ENCODE peak calls at places on chromosomes 12 and 14, in five cellular contexts. W is neural progenitor cell, R is IMR-90, G is endothelial cell of umbilical vein, A is mesendoderm. H is an unnamed sample.

GRCh38 chr14:55578511-55578910 is 1.5 kb upstream of the KTN1 start:
- DNase-seq in W (peak; percentile 38), R (no peak), G (no peak), A (no peak), H (no peak)

GRCh38 chr12:24921251-24922038 is 27.5 kb downstream of the BCAT1 start:
- DNase-seq in W (no peak), R (peak; percentile 58), G (peak; percentile 83), A (no peak), H (no peak)

GRCh38 chr14:78181270-78181669 is 11.1 kb downstream of the NRXN3 start:
- DNase-seq in W (peak; percentile 7), R (no peak), G (no peak), A (no peak), H (no peak)

GRCh38 chr12:97801471-97802045 is 339.0 kb downstream of the RMST start:
- DNase-seq in W (no peak), R (no peak), G (no peak), A (no peak), H (no peak)

GRCh38 chr12:15014708-15015107 is 41.9 kb downstream of the PDE6H start:
- DNase-seq in W (no peak), R (no peak), G (no peak), A (no peak), H (no peak)

GRCh38 chr14:77804592-77804991 is 4.7 kb downstream of the ADCK1 start:
- DNase-seq in W (peak; percentile 71), R (no peak), G (peak; percentile 12), A (peak; percentile 49), H (peak; percentile 87)

GRCh38 chr12:95942532-95943230 is at the start of gene CCDC38:
- DNase-seq in W (peak; percentile 78), R (peak; percentile 28), G (no peak), A (peak; percentile 75), H (peak; percentile 92)

GRCh38 chr14:99793213-99794155 is at the start of gene EML1:
- DNase-seq in W (peak; percentile 96), R (peak; percentile 76), G (peak; percentile 64), A (peak; percentile 84), H (peak; percentile 91)

GRCh38 chr12:25436206-25436912 is 116.7 kb downstream of the LMNTD1 start:
- DNase-seq in W (peak; percentile 79), R (peak; percentile 89), G (peak; percentile 75), A (peak; percentile 75), H (peak; percentile 75)

GRCh38 chr14:67704484-67705089 is 2.9 kb downstream of the RDH12 start:
- DNase-seq in W (peak; percentile 74), R (peak; percentile 54), G (peak; percentile 68), A (peak; percentile 77), H (peak; percentile 58)

GRCh38 chr14:56378046-56378445 is 201.6 kb upstream of the TMEM260 start:
- DNase-seq in W (no peak), R (peak; percentile 3), G (no peak), A (no peak), H (no peak)

GRCh38 chr14:63204407-63205280 is at the start of gene RHOJ:
- DNase-seq in W (peak; percentile 83), R (peak; percentile 32), G (no peak), A (peak; percentile 57), H (peak; percentile 84)

GRCh38 chr12:20154060-20154459 is 214.3 kb upstream of the PDE3A start:
- DNase-seq in W (no peak), R (peak; percentile 1), G (no peak), A (no peak), H (no peak)

GRCh38 chr12:47206450-47206830 is 126.7 kb upstream of the AMIGO2 start:
- DNase-seq in W (no peak), R (no peak), G (no peak), A (no peak), H (no peak)

GRCh38 chr12:45351921-45352670 is 136.2 kb downstream of the ANO6 start:
- DNase-seq in W (no peak), R (no peak), G (no peak), A (no peak), H (no peak)

GRCh38 chr12:69779928-69780327 is 41.3 kb downstream of the RAB3IP start:
- DNase-seq in W (peak; percentile 53), R (peak; percentile 10), G (peak; percentile 67), A (peak; percentile 84), H (peak; percentile 94)

GRCh38 chr14:105497671-105498429 is 6.8 kb downstream of the TEDC1 start:
- DNase-seq in W (no peak), R (no peak), G (no peak), A (no peak), H (no peak)

GRCh38 chr14:60573943-60574496 is 65.1 kb downstream of the SIX6 start:
- DNase-seq in W (no peak), R (no peak), G (no peak), A (no peak), H (no peak)

GRCh38 chr12:112353389-112353788 is 28.8 kb downstream of the HECTD4 start:
- DNase-seq in W (no peak), R (peak; percentile 44), G (no peak), A (no peak), H (no peak)

GRCh38 chr14:59020382-59020781 is 168.1 kb upstream of the DAAM1 start:
- DNase-seq in W (peak; percentile 27), R (peak; percentile 46), G (peak; percentile 35), A (peak; percentile 36), H (no peak)

GRCh38 chr12:54991161-54991991 is 6.8 kb upstream of the TESPA1 start:
- DNase-seq in W (no peak), R (no peak), G (no peak), A (no peak), H (no peak)

GRCh38 chr12:84131076-84131475 is 781.5 kb downstream of the SLC6A15 start:
- DNase-seq in W (no peak), R (peak; percentile 83), G (no peak), A (no peak), H (no peak)

GRCh38 chr12:131235871-131236271 is 282.2 kb downstream of the ADGRD1 start:
- DNase-seq in W (no peak), R (no peak), G (no peak), A (no peak), H (no peak)

GRCh38 chr14:81849714-81850113 is 316.1 kb upstream of the SEL1L start:
- DNase-seq in W (no peak), R (no peak), G (no peak), A (no peak), H (no peak)

DNA sequence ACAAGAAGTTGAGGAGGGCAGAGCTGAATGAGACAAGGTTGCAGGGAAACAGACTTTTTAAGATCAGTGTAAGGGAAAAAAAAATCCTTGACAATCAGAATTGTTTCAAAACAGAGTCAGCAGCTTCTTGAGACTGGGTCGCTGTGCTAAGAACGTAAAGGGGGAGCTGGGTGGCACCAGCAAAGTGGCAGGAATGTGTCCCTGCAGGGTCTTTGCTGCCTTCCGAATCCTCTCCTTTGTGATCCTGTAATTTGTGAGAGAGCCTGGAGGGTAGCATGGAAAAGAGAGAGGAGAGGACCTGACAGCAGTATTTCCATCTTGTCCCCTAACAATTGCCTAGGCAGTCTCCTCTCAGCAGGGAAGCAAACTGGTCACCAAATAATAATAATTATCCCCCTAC is 472.8 kb downstream of the RGS6 start:
- DNase-seq in W (peak; percentile 43), R (no peak), G (no peak), A (peak; percentile 63), H (peak; percentile 53)
- H3K9ac ChIP-seq in W (no peak overlapping the region), R (no peak overlapping the region), G (no peak overlapping the region), A (no peak overlapping the region), H (no peak overlapping the region)

DNA sequence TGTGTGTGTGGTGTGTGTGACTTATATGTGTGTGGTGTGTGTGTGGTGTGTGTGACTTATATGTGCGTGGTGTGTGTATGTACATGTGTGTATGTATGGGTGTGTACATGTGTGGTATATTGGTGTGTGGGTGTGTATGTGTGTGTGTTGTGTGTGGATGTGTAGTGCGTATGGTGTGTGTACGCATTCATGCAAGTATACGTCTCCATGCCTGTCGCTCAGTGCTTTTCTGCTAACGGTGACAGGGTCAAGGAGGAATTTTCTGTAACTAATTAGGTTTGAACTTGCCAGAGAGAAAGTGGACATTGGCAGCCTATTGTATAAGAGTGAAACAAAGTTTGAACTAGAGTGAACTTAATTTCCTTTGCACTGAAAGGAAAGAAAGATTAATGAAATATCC is 120.8 kb upstream of the GSC start:
- DNase-seq in W (no peak), R (no peak), G (no peak), A (no peak), H (no peak)
- H3K27ac ChIP-seq in W (no peak overlapping the region), R (no peak overlapping the region), G (no peak overlapping the region), A (no peak overlapping the region), H (no peak overlapping the region)

GRCh38 chr14:102958461-102958860 is 36.0 kb downstream of the AMN start:
- DNase-seq in W (no peak), R (no peak), G (no peak), A (no peak), H (no peak)
- H3K36me3 ChIP-seq in W (peaks cover 3% of the 10 kb centered on the region), R (peaks cover 57% of the 10 kb centered on the region), G (peaks cover 18% of the 10 kb centered on the region), A (peaks cover 12% of the 10 kb centered on the region), H (peaks cover 88% of the 10 kb centered on the region)

GRCh38 chr12:6361834-6362233 is 13.5 kb downstream of the SCNN1A start:
- DNase-seq in W (no peak), R (no peak), G (peak; percentile 31), A (no peak), H (no peak)
- H3K9ac ChIP-seq in W (no peak overlapping the region), R (no peak overlapping the region), G (no peak overlapping the region), A (no peak overlapping the region), H (no peak overlapping the region)

GRCh38 chr12:4445156-4446020 is at the start of gene FGF6:
- DNase-seq in W (no peak), R (no peak), G (no peak), A (no peak), H (peak; percentile 46)

GRCh38 chr12:4444031-4444430 is 1.6 kb downstream of the FGF6 start:
- DNase-seq in W (no peak), R (no peak), G (no peak), A (no peak), H (no peak)

GRCh38 chr12:4441355-4442330 is 4.0 kb downstream of the FGF6 start:
- DNase-seq in W (peak; percentile 62), R (no peak), G (no peak), A (peak; percentile 97), H (peak; percentile 97)

GRCh38 chr12:4446335-4446734 is 720 bp upstream of the FGF6 start:
- DNase-seq in W (no peak), R (no peak), G (no peak), A (no peak), H (peak; percentile 28)

DNA sequence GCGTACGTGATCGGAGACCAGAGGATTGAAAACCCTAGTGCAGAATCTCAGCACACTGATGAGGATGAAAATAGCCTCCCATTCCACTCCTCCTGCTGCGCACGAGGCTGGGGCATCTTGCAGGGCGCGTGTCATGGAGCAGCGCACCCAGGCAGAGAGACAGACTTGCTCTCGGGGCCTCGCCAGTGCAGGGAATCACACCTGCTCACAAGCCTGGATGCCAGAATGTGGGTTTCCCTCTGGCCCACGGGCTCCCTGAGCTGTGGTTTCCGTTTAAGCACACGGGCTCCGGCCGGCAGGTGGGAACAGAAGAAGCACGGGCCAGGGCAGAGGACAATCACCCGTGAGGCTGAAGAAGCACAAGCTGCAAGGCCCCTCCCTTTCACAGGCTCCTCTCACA is 2.0 kb downstream of the FGF6 start:
- DNase-seq in W (no peak), R (no peak), G (no peak), A (no peak), H (peak; percentile 52)
- H3K27ac ChIP-seq in W (no peak overlapping the region), R (no peak overlapping the region), G (no peak overlapping the region), A (no peak overlapping the region), H (no peak overlapping the region)

GRCh38 chr12:57208946-57209282 is 7.7 kb upstream of the NXPH4 start:
- DNase-seq in W (no peak), R (no peak), G (no peak), A (no peak), H (no peak)
- H3K36me3 ChIP-seq in W (no peaks in the 10 kb centered on the region), R (peaks cover 93% of the 10 kb centered on the region), G (no peaks in the 10 kb centered on the region), A (peaks cover 8% of the 10 kb centered on the region), H (peaks cover 12% of the 10 kb centered on the region)